ENCODE peak calls at places on chromosomes 1 and 21, in four cellular contexts. E, F, A and O are unnamed samples.
A peak's percentile ranks its signal among the peaks of the same experiment; 100 is the strongest.

GRCh38 chr1:18928985-18929384 is 26.6 kb upstream of the ALDH4A1 start:
- DNase-seq in E (no peak), F (no peak), A (no peak), O (no peak)

GRCh38 chr1:240797050-240797449 is 185.1 kb upstream of the GREM2 start:
- DNase-seq in A (no peak), F (no peak), E (no peak), O (no peak)

GRCh38 chr1:6198646-6199297 is 623 bp downstream of the RPL22 start:
- DNase-seq in F (no peak), E (no peak), A (no peak), O (no peak)

GRCh38 chr1:91278754-91279153 is 125.9 kb downstream of the HFM1 start:
- DNase-seq in F (no peak), E (peak; percentile 5), A (peak; percentile 3), O (peak; percentile 13)

GRCh38 chr1:239125027-239125426 is 261.3 kb upstream of the CHRM3 start:
- DNase-seq in A (no peak), E (peak; percentile 40), F (no peak), O (no peak)

GRCh38 chr1:186792870-186793581 is 35.7 kb upstream of the PLA2G4A start:
- DNase-seq in E (no peak), F (no peak), A (no peak), O (no peak)

GRCh38 chr1:230915079-230915478 is 46.8 kb upstream of the C1orf198 start:
- DNase-seq in E (no peak), A (no peak), F (no peak), O (no peak)

GRCh38 chr1:9843576-9843945 is 19.8 kb upstream of the CLSTN1 start:
- DNase-seq in E (no peak), A (no peak), F (no peak), O (no peak)

GRCh38 chr1:94875794-94876193 is 51.1 kb downstream of the CNN3 start:
- DNase-seq in F (no peak), A (no peak), E (no peak), O (no peak)

GRCh38 chr21:39149882-39150281 is 33.4 kb downstream of the PSMG1 start:
- DNase-seq in E (no peak), A (no peak), F (no peak), O (no peak)

GRCh38 chr1:93447481-93448291 is at the start of gene FNBP1L:
- DNase-seq in E (peak; percentile 75), F (peak; percentile 93), A (peak; percentile 65), O (peak; percentile 94)

GRCh38 chr1:226506921-226507320 is 41.6 kb upstream of the STUM start:
- DNase-seq in E (no peak), F (no peak), A (no peak), O (no peak)

GRCh38 chr1:85940621-85941306 is 215.8 kb downstream of the COL24A1 start:
- DNase-seq in F (no peak), A (no peak), E (no peak), O (no peak)

DNA sequence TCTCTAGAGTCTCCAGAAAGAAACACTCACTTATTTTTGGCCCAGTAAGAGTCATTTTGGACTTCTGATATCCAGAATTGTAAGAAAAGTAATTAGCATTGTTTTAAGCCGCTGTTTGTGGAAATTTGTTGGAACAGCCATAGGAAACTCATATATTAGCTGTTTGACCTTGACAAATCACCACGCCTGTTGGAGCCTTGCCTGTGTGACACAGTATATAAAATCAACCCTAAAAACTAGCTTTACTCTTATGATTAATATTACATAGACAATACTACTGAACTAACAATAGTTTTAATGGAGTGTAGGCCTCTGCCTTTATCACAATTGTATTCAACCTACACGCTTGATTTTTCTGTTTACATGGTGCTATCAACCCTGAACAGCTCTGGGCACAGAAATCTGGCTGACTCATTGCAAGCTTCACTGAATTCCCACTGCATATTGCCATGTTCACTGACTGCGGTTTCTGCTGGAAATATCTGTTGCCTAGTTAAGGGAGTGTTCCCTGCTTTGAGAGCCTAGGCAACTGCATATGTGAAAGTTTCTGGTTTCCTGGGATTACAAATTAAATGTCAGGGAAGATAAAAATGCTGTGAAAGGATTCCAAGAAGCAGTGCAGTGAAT is 419.5 kb upstream of the DEPDC1 start:
- DNase-seq in F (no peak), E (no peak), A (no peak), O (no peak)
- TF ChIP-seq SUZ12 in F (no peak), E (no peak), A (no peak), O (no peak)

GRCh38 chr1:25694167-25694566 is 77.6 kb downstream of the MAN1C1 start:
- DNase-seq in A (no peak), F (no peak), E (no peak), O (no peak)
- TF ChIP-seq SUZ12 in A (no peak), F (no peak), E (no peak), O (no peak)

DNA sequence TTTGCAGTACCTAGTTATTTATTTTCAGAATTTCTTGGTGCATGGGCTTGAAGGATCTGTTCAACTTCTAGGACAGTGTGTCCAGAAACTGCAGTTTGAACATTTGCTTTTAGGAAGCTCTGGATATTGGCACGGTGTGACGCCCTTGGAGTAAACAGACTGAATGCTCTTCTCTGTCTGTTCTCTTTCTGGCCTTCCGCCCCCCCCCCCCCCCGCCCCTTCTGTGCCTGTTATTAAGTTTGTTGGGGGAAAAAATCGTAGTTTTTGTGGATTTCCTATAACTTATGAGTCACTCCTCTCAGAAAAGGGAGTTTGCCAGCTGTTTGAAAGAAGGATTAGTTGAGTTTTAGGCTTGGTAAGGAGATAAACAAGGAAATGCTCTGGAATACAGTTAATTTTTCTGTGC is 1.2 kb downstream of the KCTD3 start:
- DNase-seq in F (no peak), A (no peak), E (no peak), O (no peak)
- TF ChIP-seq SUZ12 in F (no peak), A (no peak), E (no peak), O (no peak)

GRCh38 chr1:20059847-20060246 is 10.1 kb upstream of the PLA2G5 start:
- DNase-seq in E (no peak), F (peak; percentile 10), A (no peak), O (no peak)

GRCh38 chr1:20061866-20062265 is 8.1 kb upstream of the PLA2G5 start:
- DNase-seq in A (no peak), E (no peak), F (no peak), O (no peak)

GRCh38 chr1:20063861-20064292 is 6.1 kb upstream of the PLA2G5 start:
- DNase-seq in E (no peak), A (peak; percentile 27), F (peak; percentile 14), O (no peak)

GRCh38 chr1:20057886-20058420 is 12.0 kb upstream of the PLA2G5 start:
- DNase-seq in A (no peak), E (no peak), F (no peak), O (no peak)

DNA sequence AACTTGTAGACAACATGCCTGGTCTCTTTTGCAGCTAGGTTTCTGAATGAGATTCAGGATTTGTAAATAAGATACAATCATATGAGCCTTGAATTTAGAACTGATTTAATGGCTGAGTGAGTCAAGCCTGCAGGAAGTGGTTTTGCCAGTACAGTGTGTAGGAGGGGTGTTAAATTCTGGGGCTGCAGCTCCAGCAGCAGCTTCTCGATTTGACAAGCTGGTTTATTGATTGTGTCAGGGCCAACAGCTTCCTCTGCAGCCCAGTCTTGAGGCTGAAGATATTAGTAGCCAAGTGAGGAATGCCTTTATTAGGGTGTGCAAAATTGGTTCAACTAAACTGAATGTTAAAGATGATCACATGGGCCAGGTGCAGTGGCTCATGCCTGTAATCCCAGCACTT is 11.5 kb upstream of the PLA2G5 start:
- DNase-seq in A (no peak), E (no peak), F (peak; percentile 2), O (no peak)
- TF ChIP-seq SUZ12 in A (no peak), E (no peak), F (no peak), O (no peak)

GRCh38 chr1:67614511-67614934 is 70.5 kb upstream of the GADD45A start:
- DNase-seq in E (no peak), F (no peak), A (no peak), O (no peak)
- TF ChIP-seq SUZ12 in E (no peak), F (no peak), A (no peak), O (no peak)

DNA sequence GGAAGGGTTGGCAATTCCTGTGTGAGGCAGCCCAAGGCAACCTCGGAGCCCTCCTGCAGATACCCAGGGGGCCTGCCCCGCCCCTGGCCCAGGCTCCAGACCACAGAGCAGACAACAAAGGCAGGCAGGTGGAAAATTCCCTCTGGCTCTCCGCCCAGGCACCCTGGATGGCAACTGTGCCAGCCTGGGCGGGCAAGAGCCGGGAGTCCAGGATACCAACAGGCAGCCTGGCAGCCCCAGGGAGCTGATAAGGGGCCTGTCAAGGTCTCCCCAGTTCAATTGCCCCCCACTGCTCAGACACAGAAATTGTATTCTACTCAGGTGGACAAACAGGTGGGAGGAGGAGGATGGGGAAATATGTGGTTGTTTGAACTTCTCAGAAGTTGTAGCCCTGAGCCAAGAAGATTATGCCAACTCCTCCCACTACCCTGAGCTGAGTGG is 15.4 kb upstream of the GPR37L1 start:
- DNase-seq in F (no peak), E (no peak), A (no peak), O (no peak)
- TF ChIP-seq SUZ12 in F (no peak), E (no peak), A (no peak), O (no peak)

GRCh38 chr1:44705470-44705869 is 25.5 kb downstream of the RNU5D-1 start:
- DNase-seq in F (no peak), A (no peak), E (no peak), O (no peak)
- TF ChIP-seq SUZ12 in F (no peak), A (no peak), E (no peak), O (no peak)